ENCODE peak calls at places on chromosomes 12 and 14, in six cellular contexts. F is AG04450, A is nephron progenitor cell, B is foreskin keratinocyte, S is GM23338, M is epithelial cell of esophagus. T is an unnamed sample.

GRCh38 chr14:92792885-92793284 is 1.2 kb upstream of the GOLGA5 start:
- DNase-seq in F (no peak), A (no peak), B (no peak), S (peak), M (peak), T (peak)

GRCh38 chr14:67820428-67820881 is 876 bp downstream of the RAD51B start:
- DNase-seq in F (no peak), A (no peak), B (peak), S (peak), M (peak), T (peak)

GRCh38 chr12:68761442-68761812 is 15.5 kb downstream of the SLC35E3 start:
- DNase-seq in F (no peak), A (no peak), B (no peak), S (no peak), M (no peak), T (no peak)

GRCh38 chr12:26195250-26195640 is at the start of gene SSPN:
- DNase-seq in F (no peak), A (peak), B (no peak), S (peak), M (peak), T (no peak)

GRCh38 chr12:71947645-71948105 is 9.0 kb downstream of the TPH2 start:
- DNase-seq in F (peak), A (peak), B (peak), S (peak), M (peak), T (peak)

GRCh38 chr14:101083564-101084435 is 180.3 kb upstream of the RTL1 start:
- DNase-seq in F (no peak), A (no peak), B (no peak), S (peak), M (peak), T (peak)

GRCh38 chr14:64673748-64674147 is 30.5 kb upstream of the PLEKHG3 start:
- DNase-seq in F (no peak), A (no peak), B (peak), S (no peak), M (peak), T (peak)

GRCh38 chr12:113162102-113163029 is 12.8 kb downstream of the CFAP73 start:
- DNase-seq in F (no peak), A (no peak), B (no peak), S (peak), M (no peak), T (peak)

GRCh38 chr12:54009171-54010052 is 627 bp downstream of the HOXC8 start:
- DNase-seq in F (no peak), A (peak), B (no peak), S (no peak), M (peak), T (peak)

GRCh38 chr14:65210118-65210826 is 108.0 kb upstream of the MAX start:
- DNase-seq in F (no peak), A (no peak), B (no peak), S (no peak), M (no peak), T (no peak)

GRCh38 chr12:9364224-9365176 is 156.3 kb upstream of the PZP start:
- DNase-seq in F (peak), A (peak), B (peak), S (peak), M (peak), T (peak)

GRCh38 chr12:47507221-47507620 is 198.6 kb downstream of the RPAP3 start:
- DNase-seq in F (no peak), A (no peak), B (peak), S (no peak), M (peak), T (no peak)

GRCh38 chr12:11801643-11802042 is 152.2 kb downstream of the ETV6 start:
- DNase-seq in F (no peak), A (no peak), B (peak), S (no peak), M (peak), T (peak)

GRCh38 chr12:55717397-55718007 is 1.7 kb downstream of the BLOC1S1 start:
- DNase-seq in F (no peak), A (no peak), B (no peak), S (no peak), M (peak), T (no peak)

GRCh38 chr14:103258211-103258610 is 75.8 kb upstream of the EIF5 start:
- DNase-seq in F (no peak), A (no peak), B (no peak), S (no peak), M (no peak), T (no peak)

GRCh38 chr12:100987552-100988277 is 193.1 kb downstream of the ANO4 start:
- DNase-seq in F (peak), A (peak), B (peak), S (peak), M (peak), T (peak)

GRCh38 chr12:78208106-78208505 is 377.4 kb downstream of the NAV3 start:
- DNase-seq in F (no peak), A (peak), B (no peak), S (no peak), M (peak), T (no peak)

GRCh38 chr12:126936181-126936851 is 1330.7 kb upstream of the TMEM132C start:
- DNase-seq in F (no peak), A (no peak), B (no peak), S (no peak), M (peak), T (peak)

GRCh38 chr14:64053694-64054669 is 201.2 kb downstream of the SYNE2 start:
- DNase-seq in F (no peak), A (no peak), B (no peak), S (no peak), M (peak), T (peak)

GRCh38 chr12:95440401-95440800 is 33.6 kb upstream of the METAP2 start:
- DNase-seq in F (no peak), A (no peak), B (no peak), S (no peak), M (no peak), T (peak)

GRCh38 chr12:23525450-23526072 is 423.9 kb downstream of the SOX5 start:
- DNase-seq in F (no peak), A (no peak), B (peak), S (no peak), M (peak), T (peak)

GRCh38 chr14:54715244-54715643 is 148.3 kb downstream of the SAMD4A start:
- DNase-seq in F (no peak), A (no peak), B (no peak), S (peak), M (peak), T (peak)

GRCh38 chr14:105180598-105181528 is at the start of gene NUDT14:
- DNase-seq in F (no peak), A (peak), B (no peak), S (peak), M (peak), T (peak)

GRCh38 chr14:49962616-49963015 is 69.7 kb downstream of the ARF6 start:
- DNase-seq in F (no peak), A (no peak), B (peak), S (no peak), M (peak), T (peak)

GRCh38 chr12:42496886-42497285 is 92.7 kb downstream of the PRICKLE1 start:
- DNase-seq in F (no peak), A (no peak), B (no peak), S (no peak), M (no peak), T (no peak)

GRCh38 chr14:101473045-101473729 is 88.1 kb upstream of the DIO3 start:
- DNase-seq in F (no peak), A (no peak), B (no peak), S (no peak), M (no peak), T (no peak)

GRCh38 chr12:5417500-5417899 is 14.4 kb upstream of the NTF3 start:
- DNase-seq in F (no peak), A (no peak), B (no peak), S (no peak), M (no peak), T (no peak)

GRCh38 chr14:72876021-72876709 is 17.7 kb downstream of the DPF3 start:
- DNase-seq in F (no peak), A (no peak), B (no peak), S (no peak), M (no peak), T (no peak)

GRCh38 chr12:107458163-107458562 is 227.4 kb upstream of the PWP1 start:
- DNase-seq in F (no peak), A (no peak), B (no peak), S (no peak), M (no peak), T (peak)

GRCh38 chr12:107461222-107461980 is 224.2 kb upstream of the PWP1 start:
- DNase-seq in F (peak), A (no peak), B (peak), S (no peak), M (peak), T (peak)

GRCh38 chr12:107458990-107459389 is 226.6 kb upstream of the PWP1 start:
- DNase-seq in F (no peak), A (no peak), B (no peak), S (no peak), M (no peak), T (no peak)

GRCh38 chr12:107457536-107457935 is 228.1 kb upstream of the PWP1 start:
- DNase-seq in F (no peak), A (no peak), B (no peak), S (no peak), M (no peak), T (no peak)

GRCh38 chr12:107459649-107460048 is 225.9 kb upstream of the PWP1 start:
- DNase-seq in F (no peak), A (no peak), B (no peak), S (no peak), M (no peak), T (no peak)
- TF ChIP-seq CTCF in F (no peak), A (no peak), B (no peak), S (peak), M (no peak), T (no peak)

GRCh38 chr14:30680036-30680435 is 57.9 kb downstream of the SCFD1 start:
- DNase-seq in F (no peak), A (no peak), B (no peak), S (no peak), M (no peak), T (no peak)

GRCh38 chr14:30679032-30679431 is 56.9 kb downstream of the SCFD1 start:
- DNase-seq in F (no peak), A (no peak), B (no peak), S (no peak), M (no peak), T (no peak)

GRCh38 chr14:30681752-30682355 is 59.7 kb downstream of the SCFD1 start:
- DNase-seq in F (no peak), A (no peak), B (no peak), S (peak), M (peak), T (peak)
- TF ChIP-seq CTCF in F (peak), A (no peak), B (peak), S (peak), M (peak), T (peak)

GRCh38 chr12:57627504-57628279 is 5.3 kb downstream of the B4GALNT1 start:
- DNase-seq in F (no peak), A (peak), B (no peak), S (peak), M (no peak), T (no peak)
- TF ChIP-seq CTCF in F (no peak), A (no peak), B (peak), S (peak), M (no peak), T (no peak)

GRCh38 chr14:74207943-74208342 is 31.3 kb upstream of the VSX2 start:
- DNase-seq in F (no peak), A (no peak), B (no peak), S (peak), M (peak), T (no peak)
- TF ChIP-seq CTCF in F (peak), A (no peak), B (peak), S (peak), M (no peak), T (no peak)